ENCODE peak calls at places on chromosomes 4 and X, in four cellular contexts. A, L, W and P are unnamed samples.

GRCh38 chr4:6017030-6017429 is 1.2 kb downstream of the C4orf50 start:
- DNase-seq in A (no peak), L (no peak), W (peak), P (no peak)

GRCh38 chrX:17052776-17053175 is 106.3 kb downstream of the REPS2 start:
- DNase-seq in L (no peak), A (no peak), W (no peak), P (no peak)

GRCh38 chrX:21813612-21814368 is 25.6 kb upstream of the MBTPS2 start:
- DNase-seq in W (no peak), A (no peak), L (no peak), P (no peak)

GRCh38 chr4:145739840-145740239 is 59.9 kb downstream of the C4orf51 start:
- DNase-seq in W (no peak), A (no peak), L (no peak), P (no peak)

GRCh38 chrX:47619486-47620302 is at the start of gene SYN1:
- DNase-seq in A (peak), L (peak), W (peak), P (peak)

GRCh38 chrX:104195013-104195412 is 28.8 kb downstream of the FAM199X start:
- DNase-seq in L (no peak), W (no peak), A (no peak), P (no peak)

GRCh38 chr4:87118826-87119225 is 101.6 kb downstream of the KLHL8 start:
- DNase-seq in A (no peak), L (no peak), W (no peak), P (no peak)

GRCh38 chr4:158962396-158962795 is 140.5 kb upstream of the RAPGEF2 start:
- DNase-seq in L (no peak), W (no peak), A (no peak), P (no peak)

GRCh38 chrX:119189115-119189514 is 47.0 kb upstream of the PGRMC1 start:
- DNase-seq in W (no peak), L (no peak), A (no peak), P (no peak)

GRCh38 chr4:110510955-110511544 is 35.1 kb downstream of the ENPEP start:
- DNase-seq in W (peak), A (no peak), L (peak), P (peak)

GRCh38 chr4:144787365-144788263 is 141.7 kb downstream of the HHIP start:
- DNase-seq in L (peak), W (peak), A (no peak), P (peak)

GRCh38 chr4:40702800-40703151 is 47.0 kb upstream of the NSUN7 start:
- DNase-seq in L (no peak), W (no peak), A (no peak), P (no peak)

GRCh38 chr4:173264245-173264959 is 69.8 kb downstream of the HMGB2 start:
- DNase-seq in L (peak), A (no peak), W (no peak), P (no peak)
- TF ChIP-seq ELF4 in L (no peak), A (no peak), W (no peak), P (no peak)

DNA sequence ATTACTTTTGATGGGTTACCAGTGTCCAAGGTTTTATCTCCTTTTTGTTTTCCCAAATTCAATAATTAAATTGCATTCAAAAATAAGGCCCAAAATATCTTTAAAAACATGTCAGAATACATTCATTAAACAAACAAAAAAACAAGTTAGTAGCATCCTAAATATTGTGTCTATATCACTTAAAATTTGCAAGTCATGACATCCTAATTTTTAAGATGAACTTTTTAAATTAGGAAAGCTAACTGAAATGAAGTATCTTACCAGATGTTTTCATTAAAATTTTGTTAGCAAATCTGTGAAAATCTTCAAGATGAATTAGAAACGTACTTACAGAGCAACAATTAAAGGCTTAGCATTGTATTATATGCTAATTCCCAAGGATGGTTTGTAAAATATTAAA is 962 bp upstream of the CFAP299 start:
- DNase-seq in W (no peak), A (no peak), L (no peak), P (no peak)
- TF ChIP-seq ELF4 in W (no peak), A (no peak), L (no peak), P (no peak)

DNA sequence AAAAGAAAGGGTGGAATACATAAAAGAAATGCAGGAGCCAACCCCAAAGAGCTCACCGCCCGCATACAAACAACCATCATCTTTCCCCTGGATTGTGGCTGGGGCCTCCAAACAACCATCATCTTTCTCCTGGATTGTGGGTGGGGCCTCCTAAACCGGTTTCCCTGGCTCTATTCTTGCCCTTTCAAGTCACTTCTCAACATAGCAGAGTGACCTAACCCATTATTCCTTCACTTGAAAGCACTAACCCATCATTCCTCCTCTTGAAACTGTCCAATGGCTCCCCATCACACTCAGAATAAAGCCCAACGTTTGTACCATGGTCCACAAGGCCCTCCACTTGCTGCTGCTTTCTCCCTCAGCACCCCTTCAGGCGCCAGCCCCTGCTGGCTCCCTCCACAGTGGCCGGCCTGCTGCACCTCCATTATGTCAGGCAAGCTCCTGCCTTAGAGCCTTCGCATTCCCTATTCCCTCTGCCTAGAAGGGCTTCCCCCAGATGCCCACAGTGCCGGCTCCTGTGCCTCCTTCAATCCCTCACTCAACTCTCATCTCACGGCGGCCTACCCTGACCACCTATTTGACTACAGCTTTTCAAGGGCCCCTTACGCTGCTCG is 24.1 kb downstream of the SMIM43 start:
- DNase-seq in L (no peak), W (no peak), A (peak), P (no peak)
- TF ChIP-seq ELF4 in L (no peak), W (no peak), A (no peak), P (no peak)

DNA sequence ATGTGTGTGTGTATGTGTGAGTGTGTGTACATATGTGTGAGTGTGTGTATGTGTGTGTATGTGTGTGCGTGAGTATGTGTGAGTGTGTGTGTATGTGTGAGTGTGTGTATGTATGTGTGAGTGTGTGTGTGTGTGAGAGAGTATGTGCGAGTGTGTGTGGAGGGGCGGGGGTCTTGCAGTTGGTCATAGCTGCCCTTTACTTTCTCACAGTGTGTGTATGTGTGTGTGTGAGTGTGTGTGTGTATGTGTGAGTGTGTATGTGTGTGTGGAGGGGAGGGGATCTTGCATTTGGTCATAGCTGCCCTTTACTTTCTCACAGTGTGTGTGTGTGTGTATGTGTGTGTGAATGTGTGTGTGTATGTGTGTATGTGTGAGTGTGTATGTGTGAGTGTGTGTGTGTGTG is 74.8 kb upstream of the ENPP6 start:
- DNase-seq in W (no peak), A (no peak), L (no peak), P (no peak)
- TF ChIP-seq ELF4 in W (no peak), A (no peak), L (no peak), P (no peak)

DNA sequence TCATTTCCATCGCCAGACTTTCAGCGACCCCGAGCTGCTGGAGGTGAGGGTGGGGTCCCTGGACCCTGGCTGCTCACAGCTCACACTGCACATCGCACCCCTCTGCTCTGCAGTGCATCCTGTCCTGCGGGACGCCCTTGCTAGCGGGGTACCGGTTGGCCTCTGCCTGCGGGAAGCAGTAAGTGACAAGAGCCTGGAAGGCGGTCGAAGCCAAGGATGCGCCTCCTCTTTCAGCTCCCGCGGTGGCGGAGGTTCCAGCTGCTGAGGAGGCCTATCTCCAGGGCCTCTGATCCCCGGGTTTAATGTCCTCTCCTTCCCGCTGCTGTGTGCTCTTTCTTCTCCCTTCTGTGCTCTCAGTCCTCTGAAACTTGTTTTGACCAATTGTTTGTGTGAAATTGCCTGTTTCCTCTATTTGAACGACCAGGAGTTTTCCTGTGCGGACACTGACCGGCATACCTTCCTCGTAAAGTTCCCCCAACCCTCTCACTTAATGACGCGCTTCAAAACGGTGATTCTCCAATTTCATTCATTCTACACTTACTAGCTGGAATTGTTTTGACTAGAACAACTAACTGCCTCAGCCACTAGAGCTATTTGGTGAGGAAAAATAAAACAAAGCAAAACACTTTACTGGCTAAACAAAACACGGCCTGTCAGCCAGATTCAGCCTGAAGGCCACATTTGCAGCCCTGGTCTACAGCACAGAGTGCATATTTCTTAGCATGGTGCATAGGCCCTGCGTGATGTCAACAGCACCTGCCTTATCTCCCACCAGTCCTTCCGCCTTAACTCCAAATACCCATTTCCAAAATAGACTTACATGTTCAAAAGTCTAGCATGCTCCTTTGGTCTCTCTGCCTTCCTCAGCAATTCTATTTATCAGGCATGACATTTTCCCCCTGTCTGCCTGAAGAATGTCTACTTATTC is 28.0 kb downstream of the MGAT4D start:
- DNase-seq in W (no peak), L (no peak), A (peak), P (no peak)
- TF ChIP-seq ELF4 in W (no peak), L (no peak), A (no peak), P (no peak)

GRCh38 chr4:8645753-8646124 is 53.2 kb downstream of the CPZ start:
- DNase-seq in W (no peak), L (no peak), A (no peak), P (no peak)
- TF ChIP-seq ELF4 in W (no peak), L (no peak), A (no peak), P (no peak)

GRCh38 chr4:11545651-11546050 is 117.0 kb upstream of the HS3ST1 start:
- DNase-seq in W (no peak), A (no peak), L (no peak), P (no peak)
- TF ChIP-seq ELF4 in W (no peak), A (no peak), L (no peak), P (no peak)

DNA sequence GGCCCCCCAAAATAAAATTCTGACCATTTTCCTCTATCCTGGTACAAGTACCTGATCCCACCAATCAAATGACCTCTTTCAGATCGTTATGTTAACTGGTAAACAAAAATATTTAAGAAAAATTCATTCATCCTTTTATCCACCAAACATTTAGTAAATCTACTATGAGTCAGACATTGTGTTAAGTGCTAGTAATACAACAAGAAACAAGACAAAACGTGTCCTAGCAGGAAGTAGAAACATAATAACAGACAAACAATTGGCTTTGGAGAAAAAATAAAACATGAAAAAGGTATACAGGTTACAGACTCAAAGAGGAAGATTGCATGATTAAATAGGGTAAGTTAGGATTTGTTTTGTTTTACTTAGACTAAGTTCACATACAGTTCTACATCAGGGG is 43.7 kb downstream of the ANTXR2 start:
- DNase-seq in W (no peak), L (no peak), A (no peak), P (no peak)
- TF ChIP-seq ELF4 in W (no peak), L (no peak), A (no peak), P (no peak)

GRCh38 chrX:107741318-107741813 is 34.2 kb downstream of the TSC22D3 start:
- DNase-seq in W (no peak), A (no peak), L (no peak), P (no peak)
- TF ChIP-seq ELF4 in W (no peak), A (no peak), L (no peak), P (no peak)

DNA sequence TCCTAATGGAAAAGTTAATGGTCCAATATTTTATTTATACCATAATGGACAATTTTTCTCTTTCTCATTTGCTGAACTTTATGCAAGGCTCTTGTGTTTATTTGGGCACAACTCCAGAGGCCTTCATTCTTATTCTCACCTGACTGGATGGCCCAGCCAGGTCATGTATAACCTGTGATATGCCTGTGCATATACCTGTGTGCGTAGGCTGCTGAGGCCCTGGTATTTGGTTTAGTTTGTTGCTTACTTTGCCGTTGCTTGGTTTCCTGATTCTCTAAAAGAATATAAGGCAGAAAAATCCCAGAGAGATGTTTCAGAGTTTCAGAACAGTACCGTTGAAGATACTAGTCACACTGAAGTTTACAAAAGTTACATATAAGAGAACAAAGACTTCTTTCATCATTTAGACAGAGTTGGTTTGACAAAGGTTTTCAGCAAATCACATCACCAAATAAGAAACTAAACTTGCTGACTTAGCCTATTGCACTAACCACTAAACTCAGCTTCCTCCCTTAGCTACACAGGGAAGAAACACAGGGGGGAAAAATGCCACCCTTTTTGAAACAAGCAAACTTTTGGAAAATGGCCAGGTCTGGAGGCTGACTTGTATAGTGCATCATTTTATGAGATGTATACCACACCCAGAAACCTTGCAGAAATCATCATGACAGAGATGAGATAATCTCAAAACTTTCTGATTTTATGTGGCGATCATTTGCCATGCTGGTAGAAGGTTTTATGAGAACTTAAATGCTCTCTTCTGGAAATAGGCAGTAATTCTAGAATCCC is 248.5 kb downstream of the GRIA3 start:
- DNase-seq in W (no peak), A (no peak), L (no peak), P (no peak)
- TF ChIP-seq ELF4 in W (no peak), A (no peak), L (no peak), P (no peak)